ENCODE peak calls at places on chromosomes 12 and 14, in four cellular contexts. F is CD4-positive, alpha-beta T cell; G is heart right ventricle; O is left lung. H is an unnamed sample.

GRCh38 chr14:39267592-39268112 is 33.9 kb downstream of the MIA2 start:
- DNase-seq in F (no peak), O (no peak), G (no peak), H (no peak)

GRCh38 chr14:59601056-59601455 is 24.4 kb upstream of the CCDC175 start:
- DNase-seq in F (no peak), O (no peak), G (no peak), H (no peak)

GRCh38 chr14:64692597-64693350 is 11.4 kb upstream of the PLEKHG3 start:
- DNase-seq in F (no peak), G (no peak), O (no peak), H (no peak)

GRCh38 chr12:6536894-6537579 is 2.7 kb downstream of the GAPDH start:
- DNase-seq in G (no peak), O (no peak), F (no peak), H (no peak)

GRCh38 chr12:95460105-95460504 is 13.8 kb upstream of the METAP2 start:
- DNase-seq in G (no peak), O (no peak), F (no peak), H (no peak)

GRCh38 chr12:6201199-6201608 is 1.0 kb downstream of the CD9 start:
- DNase-seq in O (no peak), F (no peak), G (no peak), H (no peak)

GRCh38 chr12:122413516-122414404 is 8.7 kb downstream of the CLIP1 start:
- DNase-seq in O (no peak), F (no peak), G (no peak), H (no peak)

GRCh38 chr12:6092784-6093722 is 31.4 kb downstream of the VWF start:
- DNase-seq in G (no peak), F (no peak), O (peak; percentile 82), H (no peak)

GRCh38 chr14:96380735-96381134 is 11.2 kb upstream of the AK7 start:
- DNase-seq in G (no peak), O (no peak), F (no peak), H (no peak)

GRCh38 chr12:46562625-46563228 is 190.2 kb upstream of the SLC38A2 start:
- DNase-seq in F (no peak), G (no peak), O (no peak), H (no peak)
- H3K9me3 ChIP-seq in F (peaks cover 14% of the 10 kb centered on the region), G (peaks cover 14% of the 10 kb centered on the region), O (peaks cover 27% of the 10 kb centered on the region), H (no peaks in the 10 kb centered on the region)

GRCh38 chr14:106657460-106657859 is 1131.1 kb downstream of the TMEM121 start:
- DNase-seq in O (no peak), F (peak; percentile 61), G (no peak), H (peak; percentile 53)
- H3K9me3 ChIP-seq in O (no peaks in the 10 kb centered on the region), F (no peaks in the 10 kb centered on the region), G (no peaks in the 10 kb centered on the region), H (no peaks in the 10 kb centered on the region)

GRCh38 chr14:94077823-94078222 is 3.2 kb downstream of the DDX24 start:
- DNase-seq in O (no peak), F (no peak), G (no peak), H (no peak)
- H3K9me3 ChIP-seq in O (peaks cover 24% of the 10 kb centered on the region), F (peaks cover 6% of the 10 kb centered on the region), G (peaks cover 5% of the 10 kb centered on the region), H (no peaks in the 10 kb centered on the region)

GRCh38 chr12:133135747-133136146 is 5.3 kb downstream of the ZNF10 start:
- DNase-seq in O (no peak), G (no peak), F (no peak), H (no peak)
- H3K9me3 ChIP-seq in O (peaks cover 95% of the 10 kb centered on the region), G (peaks cover 57% of the 10 kb centered on the region), F (peaks cover 91% of the 10 kb centered on the region), H (peaks cover 49% of the 10 kb centered on the region)

GRCh38 chr12:52200783-52201519 is 9.1 kb upstream of the KRT80 start:
- DNase-seq in F (no peak), O (no peak), G (no peak), H (no peak)

GRCh38 chr12:52202361-52203078 is 10.7 kb upstream of the KRT80 start:
- DNase-seq in F (no peak), O (peak; percentile 32), G (no peak), H (no peak)

GRCh38 chr12:52203126-52203921 is 11.5 kb upstream of the KRT80 start:
- DNase-seq in G (peak; percentile 74), F (no peak), O (peak; percentile 79), H (no peak)

GRCh38 chr12:52200086-52200782 is 8.4 kb upstream of the KRT80 start:
- DNase-seq in O (no peak), G (no peak), F (no peak), H (no peak)

GRCh38 chr12:52201520-52201839 is 9.7 kb upstream of the KRT80 start:
- DNase-seq in O (no peak), G (no peak), F (no peak), H (no peak)
- H3K9me3 ChIP-seq in O (no peaks in the 10 kb centered on the region), G (no peaks in the 10 kb centered on the region), F (no peaks in the 10 kb centered on the region), H (no peaks in the 10 kb centered on the region)

GRCh38 chr12:133058203-133059125 is 21.2 kb downstream of the ZNF84 start:
- DNase-seq in G (no peak), O (no peak), F (no peak), H (no peak)
- H3K9me3 ChIP-seq in G (peaks cover 99% of the 10 kb centered on the region), O (peaks cover 100% of the 10 kb centered on the region), F (peaks cover 82% of the 10 kb centered on the region), H (peaks cover 75% of the 10 kb centered on the region)

GRCh38 chr14:33406766-33407165 is 468.1 kb downstream of the NPAS3 start:
- DNase-seq in O (no peak), F (no peak), G (no peak), H (no peak)

GRCh38 chr14:33404054-33404453 is 465.4 kb downstream of the NPAS3 start:
- DNase-seq in O (no peak), F (no peak), G (no peak), H (no peak)

GRCh38 chr14:33402604-33403003 is 463.9 kb downstream of the NPAS3 start:
- DNase-seq in G (no peak), F (no peak), O (peak; percentile 52), H (no peak)

GRCh38 chr14:33404964-33405574 is 466.4 kb downstream of the NPAS3 start:
- DNase-seq in G (no peak), O (no peak), F (no peak), H (no peak)

GRCh38 chr14:33401326-33401725 is 462.6 kb downstream of the NPAS3 start:
- DNase-seq in G (no peak), O (no peak), F (no peak), H (no peak)
- H3K9me3 ChIP-seq in G (no peaks in the 10 kb centered on the region), O (peaks cover 12% of the 10 kb centered on the region), F (no peaks in the 10 kb centered on the region), H (no peaks in the 10 kb centered on the region)

DNA sequence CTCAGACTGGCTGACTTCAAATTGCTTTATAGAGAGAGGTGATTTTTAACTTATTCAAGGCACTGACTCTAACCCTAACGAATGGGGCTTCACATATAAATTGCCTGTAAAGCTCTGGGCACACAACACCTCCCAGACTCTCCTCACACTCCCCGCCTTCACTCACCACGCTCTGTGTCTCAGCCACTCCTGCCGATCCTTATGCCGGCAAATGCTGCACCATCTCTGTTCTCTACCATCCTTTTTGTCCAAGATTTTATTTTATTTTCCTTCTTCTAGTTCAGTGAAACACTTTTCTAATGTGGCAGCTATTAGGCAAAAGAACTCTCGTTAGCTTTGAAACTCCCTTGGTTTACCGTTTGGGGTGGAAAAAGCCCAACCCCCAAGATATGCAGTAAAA is 446.1 kb upstream of the TMEM132C start:
- DNase-seq in G (no peak), F (no peak), O (no peak), H (no peak)
- H3K9me3 ChIP-seq in G (no peaks in the 10 kb centered on the region), F (no peaks in the 10 kb centered on the region), O (peaks cover 2% of the 10 kb centered on the region), H (no peaks in the 10 kb centered on the region)

DNA sequence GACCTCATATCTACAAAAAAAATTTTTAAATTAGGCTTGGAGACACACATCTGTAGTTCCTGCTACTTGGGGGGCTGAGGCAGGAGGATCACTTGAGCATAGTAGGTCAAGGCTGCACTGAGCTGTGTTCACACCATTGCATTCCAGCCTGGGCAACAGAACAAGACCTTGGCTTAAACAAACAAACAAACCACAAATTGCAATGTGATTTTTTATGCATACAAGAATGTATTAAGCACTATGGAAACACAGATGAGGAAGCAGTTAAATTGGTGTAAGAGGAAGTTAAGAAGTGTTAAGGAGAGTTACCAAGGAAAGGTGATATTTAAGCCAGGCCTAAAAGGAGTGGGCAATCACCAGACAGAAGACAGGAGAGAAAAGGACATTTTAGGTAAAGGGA is 83.6 kb upstream of the HECTD1 start:
- DNase-seq in O (no peak), G (no peak), F (no peak), H (no peak)
- H3K9me3 ChIP-seq in O (no peaks in the 10 kb centered on the region), G (no peaks in the 10 kb centered on the region), F (no peaks in the 10 kb centered on the region), H (no peaks in the 10 kb centered on the region)